ENCODE peak calls at places on chromosomes 4 and X, in five cellular contexts. One of them, this sample, is unnamed.

GRCh38 chr4:1278336-1278670 is 11.4 kb upstream of the MAEA start:
- DNase-seq in stomach: no peak
- DNase-seq in upper lobe of left lung: no peak
- DNase-seq in sigmoid colon: no peak
- DNase-seq in suprapubic skin: no peak
- DNase-seq in this sample: no peak

GRCh38 chr4:88054909-88055308 is 47.5 kb downstream of the PKD2 start:
- DNase-seq in stomach: peak
- DNase-seq in upper lobe of left lung: no peak
- DNase-seq in sigmoid colon: no peak
- DNase-seq in suprapubic skin: no peak
- DNase-seq in this sample: no peak

GRCh38 chr4:139986621-139987510 is 167.1 kb downstream of the MAML3 start:
- DNase-seq in stomach: no peak
- DNase-seq in upper lobe of left lung: no peak
- DNase-seq in sigmoid colon: no peak
- DNase-seq in suprapubic skin: no peak
- DNase-seq in this sample: no peak

GRCh38 chrX:1526565-1526964 is 10.4 kb downstream of the P2RY8 start:
- DNase-seq in stomach: no peak
- DNase-seq in upper lobe of left lung: no peak
- DNase-seq in sigmoid colon: no peak
- DNase-seq in suprapubic skin: no peak
- DNase-seq in this sample: no peak

GRCh38 chrX:96407501-96407900 is 277.1 kb upstream of the DIAPH2 start:
- DNase-seq in stomach: no peak
- DNase-seq in upper lobe of left lung: no peak
- DNase-seq in sigmoid colon: no peak
- DNase-seq in suprapubic skin: no peak
- DNase-seq in this sample: no peak

GRCh38 chrX:9683350-9683749 is 82.3 kb downstream of the GPR143 start:
- DNase-seq in stomach: no peak
- DNase-seq in upper lobe of left lung: no peak
- DNase-seq in sigmoid colon: no peak
- DNase-seq in suprapubic skin: no peak
- DNase-seq in this sample: no peak

GRCh38 chr4:102250341-102250740 is 94.9 kb downstream of the SLC39A8 start:
- DNase-seq in stomach: no peak
- DNase-seq in upper lobe of left lung: no peak
- DNase-seq in sigmoid colon: no peak
- DNase-seq in suprapubic skin: no peak
- DNase-seq in this sample: no peak

GRCh38 chr4:128308986-128309385 is 21.4 kb upstream of the PGRMC2 start:
- DNase-seq in stomach: no peak
- DNase-seq in upper lobe of left lung: no peak
- DNase-seq in sigmoid colon: no peak
- DNase-seq in suprapubic skin: no peak
- DNase-seq in this sample: no peak

GRCh38 chrX:154091678-154092077 is 5.8 kb downstream of the MECP2 start:
- DNase-seq in stomach: peak
- DNase-seq in upper lobe of left lung: peak
- DNase-seq in sigmoid colon: no peak
- DNase-seq in suprapubic skin: no peak
- DNase-seq in this sample: no peak

GRCh38 chrX:129359269-129359668 is 164.0 kb downstream of the SMARCA1 start:
- DNase-seq in stomach: no peak
- DNase-seq in upper lobe of left lung: no peak
- DNase-seq in sigmoid colon: no peak
- DNase-seq in suprapubic skin: no peak
- DNase-seq in this sample: no peak

GRCh38 chrX:120302434-120302833 is 8.8 kb downstream of the TMEM255A start:
- DNase-seq in stomach: no peak
- DNase-seq in upper lobe of left lung: peak
- DNase-seq in sigmoid colon: no peak
- DNase-seq in suprapubic skin: no peak
- DNase-seq in this sample: no peak

GRCh38 chr4:105807496-105807895 is 87.8 kb upstream of the NPNT start:
- DNase-seq in stomach: no peak
- DNase-seq in upper lobe of left lung: no peak
- DNase-seq in sigmoid colon: no peak
- DNase-seq in suprapubic skin: no peak
- DNase-seq in this sample: no peak

GRCh38 chrX:41086627-41086932 is 1.3 kb downstream of the USP9X start:
- DNase-seq in stomach: no peak
- DNase-seq in upper lobe of left lung: no peak
- DNase-seq in sigmoid colon: no peak
- DNase-seq in suprapubic skin: no peak
- DNase-seq in this sample: no peak

GRCh38 chr4:83618991-83619390 is 83.1 kb downstream of the GPAT3 start:
- DNase-seq in stomach: peak
- DNase-seq in upper lobe of left lung: peak
- DNase-seq in sigmoid colon: no peak
- DNase-seq in suprapubic skin: no peak
- DNase-seq in this sample: no peak

GRCh38 chr4:81031389-81032173 is 1.1 kb downstream of the BMP3 start:
- DNase-seq in stomach: no peak
- DNase-seq in upper lobe of left lung: peak
- DNase-seq in sigmoid colon: no peak
- DNase-seq in suprapubic skin: no peak
- DNase-seq in this sample: no peak

GRCh38 chrX:107718156-107718621 is 57.4 kb downstream of the TSC22D3 start:
- DNase-seq in stomach: peak
- DNase-seq in upper lobe of left lung: peak
- DNase-seq in sigmoid colon: peak
- DNase-seq in suprapubic skin: peak
- DNase-seq in this sample: no peak

GRCh38 chr4:77818077-77818666 is 996 bp downstream of the CNOT6L start:
- DNase-seq in stomach: peak
- DNase-seq in upper lobe of left lung: peak
- DNase-seq in sigmoid colon: peak
- DNase-seq in suprapubic skin: peak
- DNase-seq in this sample: peak

GRCh38 chr4:152106781-152107321 is 346.0 kb upstream of the GATB start:
- DNase-seq in stomach: no peak
- DNase-seq in upper lobe of left lung: no peak
- DNase-seq in sigmoid colon: no peak
- DNase-seq in suprapubic skin: no peak
- DNase-seq in this sample: no peak

GRCh38 chr4:53587123-53587522 is 4.2 kb downstream of the LNX1 start:
- DNase-seq in stomach: no peak
- DNase-seq in upper lobe of left lung: no peak
- DNase-seq in sigmoid colon: no peak
- DNase-seq in suprapubic skin: no peak
- DNase-seq in this sample: no peak

GRCh38 chrX:41705680-41706374 is 17.1 kb downstream of the GPR34 start:
- DNase-seq in stomach: no peak
- DNase-seq in upper lobe of left lung: no peak
- DNase-seq in sigmoid colon: no peak
- DNase-seq in suprapubic skin: no peak
- DNase-seq in this sample: no peak

GRCh38 chrX:129641941-129642340 is 12.8 kb downstream of the APLN start:
- DNase-seq in stomach: no peak
- DNase-seq in upper lobe of left lung: no peak
- DNase-seq in sigmoid colon: no peak
- DNase-seq in suprapubic skin: no peak
- DNase-seq in this sample: no peak

GRCh38 chrX:70253377-70254062 is 6.5 kb downstream of the P2RY4 start:
- DNase-seq in stomach: no peak
- DNase-seq in upper lobe of left lung: no peak
- DNase-seq in sigmoid colon: no peak
- DNase-seq in suprapubic skin: no peak
- DNase-seq in this sample: no peak

GRCh38 chr4:1199556-1200331 is 27.4 kb upstream of the SPON2 start:
- DNase-seq in stomach: peak
- DNase-seq in upper lobe of left lung: peak
- DNase-seq in sigmoid colon: peak
- DNase-seq in suprapubic skin: no peak
- DNase-seq in this sample: peak

GRCh38 chrX:39613997-39614679 is 483.6 kb downstream of the BCOR start:
- DNase-seq in stomach: no peak
- DNase-seq in upper lobe of left lung: no peak
- DNase-seq in sigmoid colon: no peak
- DNase-seq in suprapubic skin: no peak
- DNase-seq in this sample: no peak
- H3K4me3 ChIP-seq in stomach: peak
- H3K4me3 ChIP-seq in upper lobe of left lung: no peak
- H3K4me3 ChIP-seq in sigmoid colon: no peak
- H3K4me3 ChIP-seq in suprapubic skin: peak
- H3K4me3 ChIP-seq in this sample: no peak

GRCh38 chrX:48891402-48892288 is 5.9 kb downstream of the TIMM17B start:
- DNase-seq in stomach: peak
- DNase-seq in upper lobe of left lung: peak
- DNase-seq in sigmoid colon: peak
- DNase-seq in suprapubic skin: peak
- DNase-seq in this sample: peak
- TF ChIP-seq POLR2AphosphoS5 in stomach: peak
- TF ChIP-seq POLR2AphosphoS5 in upper lobe of left lung: no peak
- TF ChIP-seq POLR2AphosphoS5 in sigmoid colon: peak
- TF ChIP-seq POLR2AphosphoS5 in suprapubic skin: no peak
- TF ChIP-seq POLR2AphosphoS5 in this sample: no peak

GRCh38 chrX:23332888-23333821 is 1.5 kb upstream of the PTCHD1 start:
- DNase-seq in stomach: no peak
- DNase-seq in upper lobe of left lung: no peak
- DNase-seq in sigmoid colon: no peak
- DNase-seq in suprapubic skin: no peak
- DNase-seq in this sample: no peak
- H3K4me3 ChIP-seq in stomach: peak
- H3K4me3 ChIP-seq in upper lobe of left lung: no peak
- H3K4me3 ChIP-seq in sigmoid colon: peak
- H3K4me3 ChIP-seq in suprapubic skin: peak
- H3K4me3 ChIP-seq in this sample: peak

DNA sequence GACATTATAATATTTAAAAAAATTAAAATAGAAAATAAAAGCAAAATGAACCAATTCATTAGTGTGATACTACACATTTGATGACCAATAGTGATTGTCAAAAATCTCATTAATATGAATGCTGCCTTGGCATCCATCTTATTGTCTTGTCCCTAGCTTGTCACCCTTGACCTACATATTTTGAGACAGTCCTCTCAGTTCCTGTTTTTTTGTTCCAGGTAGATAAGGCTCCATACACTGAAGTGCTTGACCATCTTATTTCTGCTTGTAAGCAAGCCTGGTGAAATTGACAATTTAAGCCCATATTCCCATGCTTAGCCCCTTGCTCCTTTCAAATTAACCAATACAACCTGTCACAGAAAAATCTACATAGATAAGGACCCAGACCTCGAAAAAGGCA is 534.0 kb upstream of the FMR1 start:
- DNase-seq in stomach: no peak
- DNase-seq in upper lobe of left lung: no peak
- DNase-seq in sigmoid colon: no peak
- DNase-seq in suprapubic skin: no peak
- DNase-seq in this sample: no peak
- TF ChIP-seq POLR2AphosphoS5 in stomach: no peak
- TF ChIP-seq POLR2AphosphoS5 in upper lobe of left lung: no peak
- TF ChIP-seq POLR2AphosphoS5 in sigmoid colon: no peak
- TF ChIP-seq POLR2AphosphoS5 in suprapubic skin: no peak
- TF ChIP-seq POLR2AphosphoS5 in this sample: no peak

GRCh38 chr4:89056953-89057398 is at the start of gene FAM13A:
- DNase-seq in stomach: peak
- DNase-seq in upper lobe of left lung: peak
- DNase-seq in sigmoid colon: peak
- DNase-seq in suprapubic skin: peak
- DNase-seq in this sample: peak
- H3K4me3 ChIP-seq in stomach: peak
- H3K4me3 ChIP-seq in upper lobe of left lung: peak
- H3K4me3 ChIP-seq in sigmoid colon: peak
- H3K4me3 ChIP-seq in suprapubic skin: peak
- H3K4me3 ChIP-seq in this sample: peak

This sample was measured in breast epithelium.